ENCODE peak calls at places on chromosomes 12 and 14, in four cellular contexts. Q is pancreas; J is body of pancreas; K is CD8-positive, alpha-beta T cell. M is an unnamed sample.

GRCh38 chr12:62379026-62379722 is 87.5 kb upstream of the MON2 start:
- DNase-seq in K (no peak), J (no peak), Q (no peak), M (no peak)

GRCh38 chr12:106327256-106327852 is 24.8 kb downstream of the TCP11L2 start:
- DNase-seq in K (no peak), J (no peak), Q (no peak), M (no peak)

GRCh38 chr12:127503221-127503620 is 763.7 kb upstream of the TMEM132C start:
- DNase-seq in K (no peak), J (no peak), Q (no peak), M (no peak)

GRCh38 chr12:128801879-128802391 is 21.8 kb downstream of the SLC15A4 start:
- DNase-seq in K (no peak), J (peak), Q (no peak), M (peak)

GRCh38 chr12:59396519-59396918 is 199.3 kb upstream of the SLC16A7 start:
- DNase-seq in J (no peak), K (no peak), Q (no peak), M (no peak)

GRCh38 chr12:79082595-79082994 is 218.0 kb downstream of the SYT1 start:
- DNase-seq in K (no peak), Q (no peak), J (no peak), M (no peak)

GRCh38 chr14:36227802-36228201 is 51.3 kb upstream of the PTCSC3 start:
- DNase-seq in K (no peak), Q (no peak), J (no peak), M (no peak)

GRCh38 chr12:34404377-34405285 is 382.3 kb downstream of the ALG10 start:
- DNase-seq in J (peak), K (peak), Q (peak), M (peak)

GRCh38 chr12:43896496-43896895 is 60.6 kb downstream of the TMEM117 start:
- DNase-seq in Q (no peak), K (no peak), J (no peak), M (no peak)

GRCh38 chr12:124673881-124674617 is 106.6 kb upstream of the NCOR2 start:
- DNase-seq in J (no peak), K (no peak), Q (no peak), M (no peak)

GRCh38 chr14:86739761-86740160 is 1209.8 kb downstream of the FLRT2 start:
- DNase-seq in K (no peak), J (no peak), Q (no peak), M (no peak)

GRCh38 chr12:857611-858010 is 91.9 kb downstream of the RAD52 start:
- DNase-seq in Q (no peak), J (no peak), K (no peak), M (peak)

GRCh38 chr12:20044304-20044703 is 324.0 kb upstream of the PDE3A start:
- DNase-seq in J (no peak), K (no peak), Q (no peak), M (no peak)

GRCh38 chr14:103628221-103628683 is 759 bp upstream of the KLC1 start:
- DNase-seq in J (peak), K (peak), Q (peak), M (peak)

GRCh38 chr12:124301084-124301654 is 6.3 kb downstream of the RFLNA start:
- DNase-seq in Q (no peak), K (no peak), J (no peak), M (peak)

GRCh38 chr12:105561981-105562726 is 231.7 kb downstream of the C12orf75 start:
- DNase-seq in J (no peak), K (no peak), Q (no peak), M (peak)

GRCh38 chr12:91900971-91901370 is 244.7 kb downstream of the BTG1 start:
- DNase-seq in K (no peak), J (no peak), Q (no peak), M (no peak)

GRCh38 chr14:105179191-105179590 is 1.9 kb downstream of the NUDT14 start:
- DNase-seq in J (no peak), K (no peak), Q (no peak), M (no peak)

GRCh38 chr12:128111951-128112350 is 155.0 kb upstream of the TMEM132C start:
- DNase-seq in J (no peak), Q (no peak), K (no peak), M (no peak)

GRCh38 chr14:92557544-92557912 is 43.9 kb downstream of the RIN3 start:
- DNase-seq in J (no peak), Q (no peak), K (no peak), M (no peak)

GRCh38 chr14:32382704-32383103 is 53.6 kb downstream of the AKAP6 start:
- DNase-seq in J (no peak), Q (no peak), K (no peak), M (no peak)

GRCh38 chr12:11660624-11661023 is 11.2 kb downstream of the ETV6 start:
- DNase-seq in Q (no peak), K (no peak), J (no peak), M (no peak)

GRCh38 chr12:122064034-122064777 is 14.3 kb upstream of the MLXIP start:
- DNase-seq in Q (peak), K (peak), J (peak), M (peak)

GRCh38 chr12:27772328-27773049 is 7.5 kb upstream of the KLHL42 start:
- DNase-seq in J (no peak), K (no peak), Q (no peak), M (no peak)

GRCh38 chr12:101655400-101655799 is 42.0 kb upstream of the CHPT1 start:
- DNase-seq in Q (no peak), J (no peak), K (no peak), M (no peak)

GRCh38 chr14:92603309-92604257 is 90.0 kb downstream of the RIN3 start:
- DNase-seq in Q (no peak), J (no peak), K (peak), M (no peak)

GRCh38 chr12:100743060-100743459 is 51.5 kb upstream of the ANO4 start:
- DNase-seq in K (no peak), Q (no peak), J (no peak), M (no peak)

GRCh38 chr12:3145036-3145435 is 67.9 kb downstream of the TSPAN9 start:
- DNase-seq in Q (no peak), K (no peak), J (no peak), M (no peak)

GRCh38 chr12:15214851-15215601 is 6.2 kb downstream of the RERG start:
- DNase-seq in Q (no peak), K (no peak), J (no peak), M (no peak)

GRCh38 chr14:44662250-44662891 is 155.3 kb upstream of the FSCB start:
- DNase-seq in K (no peak), J (no peak), Q (no peak), M (no peak)

GRCh38 chr14:87805315-87805723 is 187.7 kb downstream of the GALC start:
- DNase-seq in Q (no peak), K (peak), J (peak), M (peak)

GRCh38 chr14:51581017-51581881 is 70.5 kb upstream of the FRMD6 start:
- DNase-seq in Q (no peak), J (no peak), K (no peak), M (no peak)

GRCh38 chr14:104912053-104912452 is 12.6 kb upstream of the PLD4 start:
- DNase-seq in Q (no peak), K (no peak), J (no peak), M (no peak)

GRCh38 chr14:38718519-38718918 is 384.5 kb downstream of the SEC23A start:
- DNase-seq in K (no peak), J (no peak), Q (no peak), M (no peak)
- H3K27ac ChIP-seq in K (no peak), J (no peak), Q (no peak), M (no peak)

DNA sequence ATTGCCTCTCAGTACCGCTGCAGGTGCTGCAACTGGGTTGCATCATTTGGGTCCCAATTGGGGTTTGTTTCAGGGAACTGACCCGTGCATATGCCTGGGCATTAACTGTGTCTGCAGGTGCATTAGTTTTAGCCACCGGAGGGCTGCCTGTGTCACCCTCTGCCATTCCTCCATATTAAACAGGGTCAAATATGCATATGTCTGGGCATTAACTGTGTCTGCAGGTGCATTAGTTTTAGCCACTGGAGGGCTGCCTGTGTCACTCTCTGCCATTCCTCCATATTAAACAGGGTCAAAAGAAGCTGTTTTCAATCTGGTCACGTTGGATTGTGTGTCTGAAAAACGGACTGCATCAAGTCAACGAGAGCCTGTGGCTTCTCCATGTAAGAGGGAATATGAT is 1317.0 kb downstream of the TMEM121 start:
- DNase-seq in Q (no peak), J (no peak), K (no peak), M (no peak)
- H3K27ac ChIP-seq in Q (peak), J (peak), K (no peak), M (peak)

DNA sequence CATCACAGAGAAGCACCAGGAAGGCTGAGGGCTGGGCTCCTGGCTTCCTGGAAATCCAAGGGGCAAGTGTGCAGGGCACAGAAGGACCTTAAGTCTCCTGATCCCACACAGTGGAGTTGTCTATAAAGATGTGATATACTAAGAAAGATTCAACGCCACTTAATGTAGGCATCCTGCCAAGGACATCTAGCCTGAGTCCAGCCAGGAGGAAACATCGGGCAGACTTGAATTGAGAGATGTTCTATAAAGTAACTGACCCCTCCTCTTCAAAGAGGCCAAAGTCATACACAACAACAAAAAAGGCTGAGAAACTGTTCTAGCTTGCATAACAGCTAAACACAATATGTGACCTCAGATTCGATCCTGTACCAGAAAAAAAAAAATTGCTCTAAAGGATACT is 299.5 kb upstream of the NOS1 start:
- DNase-seq in J (no peak), Q (no peak), K (no peak), M (no peak)
- H3K27ac ChIP-seq in J (no peak), Q (no peak), K (no peak), M (no peak)

GRCh38 chr14:90136904-90137303 is 75.1 kb downstream of the KCNK13 start:
- DNase-seq in K (no peak), Q (no peak), J (no peak), M (no peak)

GRCh38 chr14:90137807-90138206 is 76.0 kb downstream of the KCNK13 start:
- DNase-seq in K (no peak), J (no peak), Q (no peak), M (no peak)

DNA sequence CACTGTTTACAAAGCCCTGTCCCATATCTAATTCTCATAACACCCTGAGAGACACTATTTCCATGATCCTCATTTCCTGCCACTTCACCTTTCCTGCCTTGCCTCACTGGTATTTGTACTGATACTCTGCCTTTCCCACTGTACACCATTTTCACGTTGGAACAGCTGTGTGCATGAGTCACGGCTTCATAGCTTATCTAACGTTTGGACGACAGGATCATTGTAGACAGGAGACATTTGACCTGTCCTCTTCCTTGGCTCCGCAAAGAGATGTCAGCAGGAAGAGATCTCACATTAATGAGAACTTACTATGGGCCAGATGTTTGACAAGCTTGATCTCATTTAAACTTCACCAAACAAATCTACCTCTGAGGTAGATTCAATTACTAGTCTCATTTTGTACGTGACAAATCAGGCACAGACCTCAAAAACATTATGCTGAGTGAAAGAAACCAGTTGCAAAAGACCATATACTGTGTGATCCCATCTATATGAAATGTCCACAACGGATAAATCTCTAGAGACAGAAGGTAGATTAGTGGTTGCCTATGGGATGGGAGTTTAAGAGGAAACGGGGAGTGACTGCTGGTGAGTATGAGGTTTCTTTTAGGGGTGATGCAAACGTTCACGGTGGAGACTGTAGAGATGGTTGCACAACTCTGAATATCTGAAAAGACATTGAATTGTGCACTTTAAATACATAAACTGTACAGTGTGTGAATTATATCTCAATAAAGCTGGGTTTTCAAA is 71.2 kb downstream of the KCNK13 start:
- DNase-seq in J (no peak), Q (no peak), K (no peak), M (no peak)
- H3K27ac ChIP-seq in J (no peak), Q (no peak), K (no peak), M (no peak)

M was measured in psoas muscle.